ENCODE peak calls at places on chromosomes 3 and 15, in ten cellular contexts. One of them, this sample, is unnamed.

GRCh38 chr15:85805392-85805791 is 10.7 kb upstream of the KLHL25 start:
- DNase-seq in K562: no peak
- DNase-seq in lower leg skin: no peak
- DNase-seq in A549: no peak
- DNase-seq in transverse colon: no peak
- DNase-seq in adrenal gland: no peak
- DNase-seq in endothelial cell of umbilical vein: no peak
- DNase-seq in breast epithelium: no peak
- DNase-seq in GM12891: no peak
- DNase-seq in GM12878: no peak
- DNase-seq in this sample: no peak

GRCh38 chr15:69869291-69869690 is 228.4 kb downstream of the TLE3 start:
- DNase-seq in breast epithelium: no peak
- DNase-seq in lower leg skin: no peak
- DNase-seq in A549: no peak
- DNase-seq in GM12891: no peak
- DNase-seq in K562: no peak
- DNase-seq in endothelial cell of umbilical vein: no peak
- DNase-seq in transverse colon: no peak
- DNase-seq in GM12878: no peak
- DNase-seq in adrenal gland: no peak
- DNase-seq in this sample: no peak

GRCh38 chr3:16739416-16740091 is 134.3 kb upstream of the DAZL start:
- DNase-seq in endothelial cell of umbilical vein: no peak
- DNase-seq in GM12891: no peak
- DNase-seq in breast epithelium: no peak
- DNase-seq in K562: no peak
- DNase-seq in A549: no peak
- DNase-seq in GM12878: no peak
- DNase-seq in transverse colon: no peak
- DNase-seq in adrenal gland: no peak
- DNase-seq in lower leg skin: no peak
- DNase-seq in this sample: no peak

GRCh38 chr3:126807795-126808194 is 103.8 kb downstream of the CHCHD6 start:
- DNase-seq in A549: no peak
- DNase-seq in GM12878: no peak
- DNase-seq in K562: no peak
- DNase-seq in adrenal gland: no peak
- DNase-seq in endothelial cell of umbilical vein: no peak
- DNase-seq in GM12891: no peak
- DNase-seq in transverse colon: no peak
- DNase-seq in breast epithelium: no peak
- DNase-seq in lower leg skin: no peak
- DNase-seq in this sample: peak

GRCh38 chr3:56314842-56315241 is 153.4 kb downstream of the ERC2 start:
- DNase-seq in transverse colon: no peak
- DNase-seq in breast epithelium: peak
- DNase-seq in endothelial cell of umbilical vein: no peak
- DNase-seq in lower leg skin: peak
- DNase-seq in K562: no peak
- DNase-seq in A549: no peak
- DNase-seq in adrenal gland: no peak
- DNase-seq in GM12891: no peak
- DNase-seq in GM12878: no peak
- DNase-seq in this sample: no peak

GRCh38 chr3:100492810-100493140 is 356 bp downstream of the TMEM45A start:
- DNase-seq in GM12891: no peak
- DNase-seq in GM12878: no peak
- DNase-seq in endothelial cell of umbilical vein: no peak
- DNase-seq in adrenal gland: no peak
- DNase-seq in A549: no peak
- DNase-seq in lower leg skin: no peak
- DNase-seq in transverse colon: no peak
- DNase-seq in breast epithelium: no peak
- DNase-seq in K562: no peak
- DNase-seq in this sample: no peak

GRCh38 chr15:45341775-45342174 is 36.6 kb downstream of the GATM start:
- DNase-seq in A549: no peak
- DNase-seq in GM12891: no peak
- DNase-seq in lower leg skin: no peak
- DNase-seq in GM12878: no peak
- DNase-seq in adrenal gland: no peak
- DNase-seq in endothelial cell of umbilical vein: no peak
- DNase-seq in K562: no peak
- DNase-seq in breast epithelium: no peak
- DNase-seq in transverse colon: no peak
- DNase-seq in this sample: no peak

GRCh38 chr3:42729404-42730145 is 27.0 kb upstream of the HHATL start:
- DNase-seq in A549: no peak
- DNase-seq in breast epithelium: peak
- DNase-seq in GM12891: no peak
- DNase-seq in K562: no peak
- DNase-seq in transverse colon: no peak
- DNase-seq in lower leg skin: peak
- DNase-seq in GM12878: no peak
- DNase-seq in endothelial cell of umbilical vein: no peak
- DNase-seq in adrenal gland: no peak
- DNase-seq in this sample: no peak

GRCh38 chr15:40564591-40565332 is at the start of gene CCDC32:
- DNase-seq in endothelial cell of umbilical vein: peak
- DNase-seq in transverse colon: peak
- DNase-seq in K562: peak
- DNase-seq in GM12891: peak
- DNase-seq in breast epithelium: peak
- DNase-seq in A549: peak
- DNase-seq in lower leg skin: peak
- DNase-seq in adrenal gland: peak
- DNase-seq in GM12878: peak
- DNase-seq in this sample: peak
- TF ChIP-seq POLR2A in endothelial cell of umbilical vein: peak
- TF ChIP-seq POLR2A in transverse colon: peak
- TF ChIP-seq POLR2A in K562: peak
- TF ChIP-seq POLR2A in GM12891: peak
- TF ChIP-seq POLR2A in breast epithelium: peak
- TF ChIP-seq POLR2A in A549: peak
- TF ChIP-seq POLR2A in lower leg skin: no peak
- TF ChIP-seq POLR2A in adrenal gland: peak
- TF ChIP-seq POLR2A in GM12878: peak
- TF ChIP-seq POLR2A in this sample: peak

GRCh38 chr3:188158731-188159355 is 4.9 kb downstream of the LPP start:
- DNase-seq in breast epithelium: no peak
- DNase-seq in lower leg skin: peak
- DNase-seq in K562: no peak
- DNase-seq in A549: no peak
- DNase-seq in endothelial cell of umbilical vein: no peak
- DNase-seq in transverse colon: no peak
- DNase-seq in GM12891: no peak
- DNase-seq in GM12878: no peak
- DNase-seq in adrenal gland: no peak
- DNase-seq in this sample: no peak

GRCh38 chr3:188157971-188158370 is 4.0 kb downstream of the LPP start:
- DNase-seq in endothelial cell of umbilical vein: no peak
- DNase-seq in GM12878: no peak
- DNase-seq in A549: no peak
- DNase-seq in adrenal gland: no peak
- DNase-seq in transverse colon: peak
- DNase-seq in breast epithelium: no peak
- DNase-seq in K562: no peak
- DNase-seq in GM12891: no peak
- DNase-seq in lower leg skin: peak
- DNase-seq in this sample: no peak

GRCh38 chr3:188154758-188155574 is 1.0 kb downstream of the LPP start:
- DNase-seq in transverse colon: peak
- DNase-seq in GM12891: no peak
- DNase-seq in K562: no peak
- DNase-seq in A549: no peak
- DNase-seq in adrenal gland: peak
- DNase-seq in lower leg skin: peak
- DNase-seq in breast epithelium: no peak
- DNase-seq in endothelial cell of umbilical vein: no peak
- DNase-seq in GM12878: no peak
- DNase-seq in this sample: no peak

GRCh38 chr3:188156051-188156450 is 2.1 kb downstream of the LPP start:
- DNase-seq in transverse colon: no peak
- DNase-seq in GM12878: no peak
- DNase-seq in lower leg skin: peak
- DNase-seq in K562: no peak
- DNase-seq in adrenal gland: no peak
- DNase-seq in breast epithelium: no peak
- DNase-seq in GM12891: no peak
- DNase-seq in endothelial cell of umbilical vein: no peak
- DNase-seq in A549: no peak
- DNase-seq in this sample: no peak

DNA sequence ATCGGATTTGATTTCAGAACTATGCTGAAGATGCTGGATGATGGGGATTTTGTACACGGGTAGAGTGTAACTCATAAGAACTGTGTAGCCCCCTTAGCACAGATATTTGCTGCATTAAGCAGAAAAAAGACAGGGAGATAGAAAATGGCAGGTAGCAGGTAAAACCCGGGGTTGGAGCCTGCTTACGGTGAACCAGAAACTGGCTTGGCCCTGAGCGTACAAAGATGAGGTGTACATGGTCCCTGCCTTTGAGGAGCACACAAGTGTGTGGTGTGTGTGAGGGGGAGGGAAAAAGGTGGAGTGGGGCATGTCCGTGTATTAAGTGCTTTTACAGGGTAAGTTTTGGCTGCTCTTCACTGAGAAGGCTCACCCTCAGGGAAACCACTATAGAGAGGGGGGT is 3.5 kb downstream of the LPP start:
- DNase-seq in adrenal gland: no peak
- DNase-seq in endothelial cell of umbilical vein: no peak
- DNase-seq in K562: no peak
- DNase-seq in lower leg skin: peak
- DNase-seq in transverse colon: no peak
- DNase-seq in A549: no peak
- DNase-seq in GM12891: no peak
- DNase-seq in GM12878: no peak
- DNase-seq in breast epithelium: no peak
- DNase-seq in this sample: no peak
- TF ChIP-seq POLR2A in adrenal gland: no peak
- TF ChIP-seq POLR2A in endothelial cell of umbilical vein: no peak
- TF ChIP-seq POLR2A in K562: no peak
- TF ChIP-seq POLR2A in lower leg skin: no peak
- TF ChIP-seq POLR2A in transverse colon: no peak
- TF ChIP-seq POLR2A in A549: no peak
- TF ChIP-seq POLR2A in GM12891: no peak
- TF ChIP-seq POLR2A in GM12878: no peak
- TF ChIP-seq POLR2A in breast epithelium: no peak
- TF ChIP-seq POLR2A in this sample: no peak

GRCh38 chr3:178238179-178238578 is 298.1 kb upstream of the KCNMB2 start:
- DNase-seq in GM12878: no peak
- DNase-seq in breast epithelium: no peak
- DNase-seq in adrenal gland: no peak
- DNase-seq in GM12891: no peak
- DNase-seq in K562: no peak
- DNase-seq in transverse colon: no peak
- DNase-seq in lower leg skin: no peak
- DNase-seq in endothelial cell of umbilical vein: no peak
- DNase-seq in A549: no peak
- DNase-seq in this sample: no peak

GRCh38 chr3:178233371-178233770 is 302.9 kb upstream of the KCNMB2 start:
- DNase-seq in transverse colon: no peak
- DNase-seq in A549: no peak
- DNase-seq in K562: no peak
- DNase-seq in adrenal gland: no peak
- DNase-seq in endothelial cell of umbilical vein: no peak
- DNase-seq in GM12878: no peak
- DNase-seq in GM12891: no peak
- DNase-seq in lower leg skin: no peak
- DNase-seq in breast epithelium: no peak
- DNase-seq in this sample: no peak

GRCh38 chr3:178231645-178232044 is 304.6 kb upstream of the KCNMB2 start:
- DNase-seq in breast epithelium: no peak
- DNase-seq in A549: no peak
- DNase-seq in GM12878: no peak
- DNase-seq in lower leg skin: no peak
- DNase-seq in K562: no peak
- DNase-seq in transverse colon: no peak
- DNase-seq in endothelial cell of umbilical vein: no peak
- DNase-seq in GM12891: no peak
- DNase-seq in adrenal gland: no peak
- DNase-seq in this sample: no peak

DNA sequence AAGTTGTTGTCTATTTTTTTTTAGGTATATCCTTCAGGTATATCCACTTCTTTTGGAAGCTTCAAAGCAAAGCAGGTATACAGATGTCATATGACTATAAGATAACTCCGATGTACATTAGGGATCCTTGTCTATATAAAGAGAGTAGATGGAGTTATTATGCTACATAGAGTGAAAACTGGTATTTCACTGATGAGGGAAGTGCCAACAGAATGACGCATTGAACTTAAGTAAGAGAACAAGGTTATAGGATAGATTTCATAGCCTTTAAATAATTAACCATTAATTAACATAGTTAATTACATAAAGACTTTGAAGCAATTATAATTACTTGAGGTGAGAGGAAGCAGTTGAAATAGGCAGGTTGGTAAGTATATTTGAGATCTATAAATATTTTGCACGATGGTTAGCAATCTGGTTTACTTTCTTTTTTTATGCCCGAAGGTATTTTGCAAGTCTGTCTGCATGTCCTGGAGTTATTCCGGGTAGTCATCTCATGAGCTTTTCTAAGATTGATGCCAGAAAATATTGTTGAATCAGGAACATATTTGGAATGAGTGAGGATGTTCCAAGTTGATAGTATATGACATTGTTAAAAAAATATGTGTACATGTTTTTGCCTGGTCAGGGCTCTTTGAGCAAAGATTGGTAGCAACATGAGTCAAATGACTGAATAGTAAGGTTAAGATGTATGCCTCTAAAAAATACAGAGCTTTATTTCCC is 299.5 kb upstream of the KCNMB2 start:
- DNase-seq in GM12891: no peak
- DNase-seq in transverse colon: no peak
- DNase-seq in GM12878: no peak
- DNase-seq in K562: no peak
- DNase-seq in lower leg skin: no peak
- DNase-seq in endothelial cell of umbilical vein: no peak
- DNase-seq in A549: no peak
- DNase-seq in adrenal gland: no peak
- DNase-seq in breast epithelium: no peak
- DNase-seq in this sample: no peak
- TF ChIP-seq POLR2A in GM12891: no peak
- TF ChIP-seq POLR2A in transverse colon: no peak
- TF ChIP-seq POLR2A in GM12878: no peak
- TF ChIP-seq POLR2A in K562: no peak
- TF ChIP-seq POLR2A in lower leg skin: no peak
- TF ChIP-seq POLR2A in endothelial cell of umbilical vein: no peak
- TF ChIP-seq POLR2A in A549: no peak
- TF ChIP-seq POLR2A in adrenal gland: no peak
- TF ChIP-seq POLR2A in breast epithelium: no peak
- TF ChIP-seq POLR2A in this sample: no peak

DNA sequence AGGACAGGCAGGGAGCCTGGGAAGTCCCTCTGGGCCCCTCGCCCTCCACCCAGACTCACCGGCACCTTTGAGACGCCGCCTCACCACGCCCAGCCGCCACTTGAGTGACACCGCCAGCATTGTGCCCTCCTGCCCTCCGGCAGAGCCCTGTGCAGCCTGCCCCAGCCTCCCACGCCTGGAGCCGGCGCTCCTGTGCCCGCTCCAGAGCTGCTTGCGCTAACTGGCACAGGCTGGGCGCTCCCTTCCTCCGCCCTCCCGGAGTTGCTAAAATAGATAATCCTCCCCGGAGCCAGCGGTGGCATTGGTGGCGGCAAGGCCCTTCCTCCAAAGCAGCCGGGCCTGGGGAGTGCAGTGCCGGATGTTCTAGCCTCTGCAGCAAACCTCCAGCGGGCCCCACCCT is 15.7 kb upstream of the GRIP2 start:
- DNase-seq in GM12878: no peak
- DNase-seq in endothelial cell of umbilical vein: no peak
- DNase-seq in lower leg skin: no peak
- DNase-seq in A549: no peak
- DNase-seq in GM12891: no peak
- DNase-seq in K562: no peak
- DNase-seq in breast epithelium: no peak
- DNase-seq in transverse colon: peak
- DNase-seq in adrenal gland: no peak
- DNase-seq in this sample: no peak
- TF ChIP-seq POLR2A in GM12878: no peak
- TF ChIP-seq POLR2A in endothelial cell of umbilical vein: no peak
- TF ChIP-seq POLR2A in lower leg skin: no peak
- TF ChIP-seq POLR2A in A549: no peak
- TF ChIP-seq POLR2A in GM12891: no peak
- TF ChIP-seq POLR2A in K562: no peak
- TF ChIP-seq POLR2A in breast epithelium: no peak
- TF ChIP-seq POLR2A in transverse colon: no peak
- TF ChIP-seq POLR2A in adrenal gland: no peak
- TF ChIP-seq POLR2A in this sample: no peak

This sample was measured in H54.